ENCODE peak calls at places on chromosomes 4 and X, in six cellular contexts. Z, F, J, H, Q and Y are unnamed samples.

GRCh38 chrX:154481911-154482601 is 3.0 kb upstream of the LAGE3 start:
- DNase-seq in Q (no peak), J (no peak), F (no peak), H (peak), Z (no peak), Y (no peak)

GRCh38 chrX:65668362-65669310 is 1.2 kb downstream of the MSN start:
- DNase-seq in H (peak), Z (peak), F (peak), J (peak), Q (peak), Y (peak)

GRCh38 chr4:17058506-17058905 is 160.1 kb upstream of the LDB2 start:
- DNase-seq in Z (peak), F (peak), H (no peak), J (no peak), Q (peak), Y (no peak)

GRCh38 chr4:178602833-178603232 is 1160.6 kb upstream of the AGA start:
- DNase-seq in Q (no peak), Z (peak), F (no peak), H (no peak), J (no peak), Y (no peak)

GRCh38 chr4:77669911-77670590 is 64.4 kb downstream of the CXCL13 start:
- DNase-seq in Z (peak), H (no peak), J (no peak), F (peak), Q (no peak), Y (no peak)

GRCh38 chr4:75494563-75494962 is 19.6 kb downstream of the RCHY1 start:
- DNase-seq in J (no peak), F (peak), Z (peak), Q (peak), H (no peak), Y (no peak)

GRCh38 chrX:109974906-109975655 is 27.8 kb upstream of the TMEM164 start:
- DNase-seq in Q (peak), H (no peak), F (peak), J (no peak), Z (peak), Y (no peak)

GRCh38 chr4:24598025-24598424 is 13.7 kb upstream of the DHX15 start:
- DNase-seq in H (no peak), F (no peak), J (no peak), Q (no peak), Z (no peak), Y (no peak)

GRCh38 chrX:78199851-78200250 is 60.4 kb upstream of the TAF9B start:
- DNase-seq in H (no peak), Q (no peak), F (peak), Z (peak), J (no peak), Y (no peak)

GRCh38 chrX:55710701-55711100 is 6.8 kb upstream of the RRAGB start:
- DNase-seq in F (peak), Q (peak), H (no peak), Z (peak), J (no peak), Y (no peak)

GRCh38 chr4:73662709-73663546 is 42.7 kb upstream of the RASSF6 start:
- DNase-seq in Z (peak), Q (peak), F (peak), H (no peak), J (no peak), Y (no peak)

GRCh38 chrX:136767104-136767941 is 13.4 kb downstream of the ARHGEF6 start:
- DNase-seq in H (peak), J (no peak), Q (peak), Z (peak), F (peak), Y (no peak)

GRCh38 chrX:113741744-113742143 is 842.1 kb upstream of the HTR2C start:
- DNase-seq in F (peak), J (no peak), Z (peak), Q (peak), H (no peak), Y (peak)

GRCh38 chr4:87026795-87027495 is 92.1 kb downstream of the AFF1 start:
- DNase-seq in J (no peak), Q (no peak), F (no peak), Z (no peak), H (no peak), Y (no peak)

GRCh38 chrX:25144043-25144940 is 128.5 kb upstream of the ARX start:
- DNase-seq in Z (peak), H (peak), Q (peak), J (peak), F (peak), Y (peak)

GRCh38 chrX:52574416-52575275 is 57.8 kb upstream of the XAGE1B start:
- DNase-seq in Q (peak), F (peak), J (no peak), H (no peak), Z (peak), Y (peak)

GRCh38 chr4:156298230-156298629 is 344.6 kb upstream of the CTSO start:
- DNase-seq in Z (peak), Q (peak), F (peak), H (no peak), J (no peak), Y (no peak)

GRCh38 chrX:38379088-38379487 is 26.7 kb downstream of the OTC start:
- DNase-seq in Q (no peak), H (no peak), F (peak), J (no peak), Z (peak), Y (no peak)

DNA sequence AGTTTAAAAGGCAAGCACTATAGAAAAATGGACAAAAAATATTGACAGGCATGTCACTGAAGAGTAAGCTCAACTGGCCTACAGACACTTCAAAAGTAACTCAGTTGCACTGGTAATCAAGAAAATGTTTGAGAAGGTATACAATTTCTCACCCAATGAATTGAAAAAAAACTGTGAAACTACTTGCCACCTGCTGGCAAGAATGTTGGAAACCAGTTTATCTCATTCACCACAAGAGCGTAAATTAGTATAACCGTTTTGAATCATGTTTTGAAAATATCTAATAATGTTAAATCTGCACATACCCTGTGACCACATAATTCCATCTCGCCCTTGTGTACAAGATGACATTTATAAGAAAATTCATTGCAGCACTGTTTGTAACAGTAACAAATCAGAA is 31.7 kb downstream of the TXK start:
- DNase-seq in F (no peak), Z (peak), J (no peak), Q (no peak), H (no peak), Y (no peak)
- TF ChIP-seq CTCF in F (peak), Z (peak), J (no peak), Q (peak), H (no peak), Y (no peak)

DNA sequence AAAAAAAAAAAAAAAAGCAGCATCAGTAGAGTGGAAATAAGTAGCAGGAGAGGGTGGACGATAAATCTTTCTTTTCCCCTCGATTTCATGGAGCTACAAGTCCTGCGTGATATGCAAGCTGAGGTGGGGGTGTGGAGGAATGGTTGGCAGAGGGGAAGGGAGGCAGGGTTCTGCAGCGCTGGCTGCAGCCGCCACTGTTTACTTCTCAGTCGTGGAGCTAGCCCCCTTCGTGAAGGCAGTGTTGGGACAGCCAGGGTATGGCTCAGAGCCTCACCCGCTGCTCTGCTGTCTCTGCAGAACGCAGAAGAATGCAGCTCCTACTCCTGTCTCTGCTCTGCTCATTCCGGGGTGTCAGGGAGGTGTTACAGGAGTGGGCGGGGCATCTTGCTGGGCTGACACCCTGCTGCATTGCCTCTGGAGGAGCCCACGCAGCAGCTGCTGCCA is 140.6 kb downstream of the GPM6A start:
- DNase-seq in Q (peak), F (no peak), H (no peak), Z (peak), J (no peak), Y (no peak)
- H3K4me3 ChIP-seq in Q (peak), F (no peak), H (peak), Z (peak), J (no peak), Y (no peak)

GRCh38 chr4:52915131-52915645 is 53.1 kb downstream of the RASL11B start:
- DNase-seq in H (no peak), Z (no peak), J (no peak), F (no peak), Q (no peak), Y (no peak)

GRCh38 chr4:52914051-52914605 is 52.0 kb downstream of the RASL11B start:
- DNase-seq in Z (peak), H (no peak), F (peak), Q (peak), J (no peak), Y (no peak)

GRCh38 chr4:52917836-52918235 is 55.7 kb downstream of the RASL11B start:
- DNase-seq in Z (no peak), F (no peak), J (no peak), Q (no peak), H (no peak), Y (no peak)

GRCh38 chr4:52915730-52916129 is 53.6 kb downstream of the RASL11B start:
- DNase-seq in H (no peak), F (no peak), J (no peak), Z (no peak), Q (no peak), Y (no peak)

DNA sequence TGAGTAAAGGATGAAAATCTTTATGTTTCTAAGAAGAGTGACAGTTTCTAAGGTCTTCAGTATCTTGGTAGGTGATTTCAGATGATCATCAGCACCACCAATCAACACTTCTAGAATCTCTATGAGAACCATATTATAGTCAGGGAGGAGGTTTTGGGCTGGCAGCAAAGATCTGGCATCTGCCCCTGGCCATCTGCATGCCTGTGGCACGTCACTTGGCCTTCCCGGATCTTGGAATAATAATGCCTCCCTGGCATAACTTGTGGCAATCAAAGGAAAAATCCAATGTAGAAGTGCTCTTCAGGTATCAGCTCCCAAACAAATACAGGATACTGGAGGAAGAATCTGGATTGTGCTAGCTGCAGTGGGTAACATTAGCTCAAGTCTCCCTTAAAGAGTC is 57.3 kb downstream of the RASL11B start:
- DNase-seq in H (no peak), Q (no peak), F (no peak), Z (no peak), J (no peak), Y (no peak)
- TF ChIP-seq CTCF in H (no peak), Q (no peak), F (no peak), Z (no peak), J (no peak), Y (no peak)

DNA sequence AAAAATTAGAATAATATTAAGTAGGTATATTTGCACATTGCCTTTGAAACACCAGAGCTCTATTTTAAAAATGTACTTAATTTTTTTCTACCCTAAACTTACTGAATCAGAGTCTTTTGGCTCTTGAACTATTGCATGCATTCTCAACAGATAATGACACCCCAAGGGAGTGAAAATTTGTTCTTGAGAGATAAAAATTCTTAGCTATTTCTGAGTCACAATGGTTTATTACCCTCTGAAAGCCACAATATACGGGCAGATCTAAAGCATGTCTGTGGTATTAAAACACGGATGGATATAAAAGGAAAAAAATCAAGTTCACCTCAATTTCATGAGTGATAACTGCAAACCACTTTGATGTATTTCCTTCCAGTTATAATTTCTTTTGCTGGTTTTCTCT is 636.3 kb upstream of the FTHL17 start:
- DNase-seq in Q (peak), Z (peak), H (no peak), J (no peak), F (peak), Y (no peak)
- H3K4me3 ChIP-seq in Q (no peak), Z (no peak), H (no peak), J (no peak), F (no peak), Y (no peak)

DNA sequence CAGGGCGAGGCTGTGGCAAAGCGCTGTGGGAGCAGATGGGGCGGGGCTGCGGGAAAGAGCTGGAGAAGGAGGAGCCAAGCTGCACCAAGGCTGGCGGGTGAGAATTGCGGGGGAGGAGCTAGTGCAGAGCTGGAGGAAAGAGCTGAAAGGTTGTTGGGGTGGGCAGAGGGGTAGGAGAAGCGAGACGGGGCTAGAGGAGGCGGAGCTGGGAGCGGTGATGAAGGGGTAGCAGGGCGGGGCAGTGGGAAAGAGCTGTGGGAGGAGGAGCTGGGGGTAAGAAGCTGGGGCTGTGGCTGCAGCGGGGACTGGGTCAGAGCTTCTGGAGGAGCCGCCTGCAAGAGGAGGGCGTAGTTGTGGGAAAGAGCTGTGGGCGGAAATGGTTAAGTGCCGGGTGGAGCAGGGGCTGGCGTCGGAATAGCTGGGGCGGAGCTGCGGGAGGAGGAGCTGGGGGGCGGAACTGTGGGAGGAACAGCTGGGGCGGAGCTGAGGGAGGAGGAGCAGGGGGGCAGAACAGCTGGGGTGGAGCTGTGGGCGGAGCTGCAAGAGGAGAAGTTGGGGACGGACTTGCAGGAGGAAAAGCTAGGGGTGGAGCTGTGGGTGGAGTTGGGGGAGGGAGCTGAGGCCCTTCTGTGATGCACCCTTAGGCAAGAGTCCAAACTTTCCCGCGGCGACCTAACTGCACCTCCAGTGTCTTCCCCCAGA is 1.9 kb upstream of the EOLA2 start:
- DNase-seq in Q (peak), J (peak), H (peak), Z (peak), F (peak), Y (peak)
- TF ChIP-seq CTCF in Q (peak), J (no peak), H (peak), Z (peak), F (no peak), Y (no peak)